ENCODE peak calls at places on chromosomes 3 and 15, in ten cellular contexts. U, N, W, X, C, P, K, S, Q and M are unnamed samples.

GRCh38 chr3:64732570-64732969 is 44.8 kb upstream of the ADAMTS9 start:
- DNase-seq in U (no peak), N (no peak), W (peak), X (no peak), C (no peak), P (no peak), K (no peak), S (no peak), Q (no peak), M (no peak)

GRCh38 chr3:94735354-94735753 is 672.5 kb downstream of the NSUN3 start:
- DNase-seq in U (no peak), N (no peak), W (no peak), X (no peak), C (no peak), P (no peak), K (no peak), S (no peak), Q (no peak), M (no peak)

GRCh38 chr15:69757186-69757585 is 304.6 kb downstream of the RPLP1 start:
- DNase-seq in U (no peak), N (peak), W (peak), X (peak), C (no peak), P (no peak), K (no peak), S (no peak), Q (no peak), M (no peak)

GRCh38 chr15:90868261-90868689 is at the start of gene FURIN:
- DNase-seq in U (no peak), N (no peak), W (no peak), X (no peak), C (no peak), P (no peak), K (no peak), S (no peak), Q (no peak), M (no peak)

GRCh38 chr15:57857871-57858270 is 151.4 kb downstream of the POLR2M start:
- DNase-seq in U (no peak), N (no peak), W (no peak), X (no peak), C (no peak), P (no peak), K (no peak), S (no peak), Q (no peak), M (no peak)

GRCh38 chr3:99780749-99781148 is 36.9 kb upstream of the CMSS1 start:
- DNase-seq in U (no peak), N (no peak), W (peak), X (no peak), C (no peak), P (no peak), K (no peak), S (no peak), Q (no peak), M (no peak)

GRCh38 chr3:43369404-43370345 is 83.3 kb downstream of the SNRK start:
- DNase-seq in U (no peak), N (no peak), W (no peak), X (no peak), C (no peak), P (no peak), K (no peak), S (no peak), Q (no peak), M (no peak)

GRCh38 chr3:28240440-28240839 is 979 bp upstream of the CMC1 start:
- DNase-seq in U (no peak), N (no peak), W (no peak), X (no peak), C (no peak), P (no peak), K (peak), S (no peak), Q (no peak), M (no peak)

GRCh38 chr15:60408438-60409105 is 10.8 kb upstream of the ANXA2 start:
- DNase-seq in U (no peak), N (no peak), W (peak), X (no peak), C (no peak), P (no peak), K (no peak), S (peak), Q (no peak), M (no peak)

GRCh38 chr3:32614956-32615355 is 44.3 kb upstream of the DYNC1LI1 start:
- DNase-seq in U (no peak), N (no peak), W (peak), X (no peak), C (no peak), P (no peak), K (no peak), S (no peak), Q (no peak), M (no peak)

GRCh38 chr3:157572559-157573270 is 69.5 kb upstream of the VEPH1 start:
- DNase-seq in U (no peak), N (no peak), W (peak), X (peak), C (no peak), P (no peak), K (no peak), S (peak), Q (no peak), M (no peak)

GRCh38 chr15:47824185-47824584 is 106.9 kb downstream of the SEMA6D start:
- DNase-seq in U (no peak), N (no peak), W (no peak), X (no peak), C (no peak), P (no peak), K (no peak), S (no peak), Q (no peak), M (no peak)

GRCh38 chr3:132660056-132660744 is at the start of gene UBA5:
- DNase-seq in U (peak), N (peak), W (peak), X (peak), C (peak), P (no peak), K (peak), S (peak), Q (peak), M (peak)

GRCh38 chr3:15325228-15325627 is 7.2 kb downstream of the SH3BP5 start:
- DNase-seq in U (no peak), N (no peak), W (peak), X (no peak), C (no peak), P (no peak), K (peak), S (no peak), Q (no peak), M (no peak)

GRCh38 chr3:16906679-16907078 is 21.9 kb downstream of the PLCL2 start:
- DNase-seq in U (no peak), N (no peak), W (peak), X (no peak), C (no peak), P (no peak), K (no peak), S (no peak), Q (no peak), M (no peak)

GRCh38 chr3:32868719-32869512 is 51.1 kb downstream of the TRIM71 start:
- DNase-seq in U (no peak), N (no peak), W (no peak), X (no peak), C (no peak), P (no peak), K (no peak), S (no peak), Q (no peak), M (no peak)

GRCh38 chr15:57655087-57655486 is 51.4 kb upstream of the POLR2M start:
- DNase-seq in U (no peak), N (no peak), W (no peak), X (no peak), C (no peak), P (no peak), K (no peak), S (no peak), Q (no peak), M (no peak)

GRCh38 chr3:95356764-95357501 is 1294.1 kb downstream of the NSUN3 start:
- DNase-seq in U (no peak), N (no peak), W (no peak), X (no peak), C (no peak), P (no peak), K (no peak), S (no peak), Q (no peak), M (no peak)

GRCh38 chr3:108780235-108780634 is 23.0 kb upstream of the RETNLB start:
- DNase-seq in U (no peak), N (no peak), W (no peak), X (no peak), C (no peak), P (no peak), K (no peak), S (no peak), Q (no peak), M (no peak)

GRCh38 chr3:99578339-99578970 is 59.9 kb upstream of the COL8A1 start:
- DNase-seq in U (no peak), N (no peak), W (no peak), X (no peak), C (no peak), P (no peak), K (no peak), S (no peak), Q (no peak), M (no peak)

GRCh38 chr3:191329654-191330308 is 545 bp downstream of the UTS2B start:
- DNase-seq in U (no peak), N (no peak), W (peak), X (peak), C (peak), P (no peak), K (peak), S (peak), Q (no peak), M (peak)

GRCh38 chr15:88535100-88535499 is 11.4 kb downstream of the DET1 start:
- DNase-seq in U (no peak), N (no peak), W (peak), X (no peak), C (no peak), P (no peak), K (no peak), S (no peak), Q (no peak), M (no peak)

GRCh38 chr3:81980566-81981494 is 219.4 kb upstream of the GBE1 start:
- DNase-seq in U (no peak), N (no peak), W (no peak), X (no peak), C (no peak), P (no peak), K (no peak), S (no peak), Q (no peak), M (no peak)

GRCh38 chr3:171986755-171987535 is 52.4 kb upstream of the FNDC3B start:
- DNase-seq in U (no peak), N (no peak), W (peak), X (no peak), C (no peak), P (no peak), K (no peak), S (no peak), Q (no peak), M (no peak)

GRCh38 chr15:69735126-69735525 is 282.5 kb downstream of the RPLP1 start:
- DNase-seq in U (no peak), N (no peak), W (peak), X (no peak), C (no peak), P (no peak), K (no peak), S (no peak), Q (no peak), M (no peak)